ENCODE peak calls at places on chromosomes 1 and 21, in seven cellular contexts. L, K, E, D, G, M and J are unnamed samples.

GRCh38 chr1:12180315-12180714 is 13.5 kb downstream of the TNFRSF1B start:
- DNase-seq in L (no peak), K (no peak), E (peak), D (no peak), G (no peak), M (no peak), J (peak)

GRCh38 chr1:207825719-207826556 is 74.1 kb downstream of the CD46 start:
- DNase-seq in L (no peak), K (no peak), E (no peak), D (peak), G (peak), M (peak), J (peak)

GRCh38 chr1:58305622-58306021 is 240.9 kb downstream of the OMA1 start:
- DNase-seq in L (no peak), K (no peak), E (no peak), D (no peak), G (no peak), M (no peak), J (no peak)

GRCh38 chr1:224333309-224333926 is 3.4 kb upstream of the NVL start:
- DNase-seq in L (peak), K (peak), E (no peak), D (no peak), G (peak), M (peak), J (no peak)

GRCh38 chr1:203117611-203118575 is 9.6 kb upstream of the ADORA1 start:
- DNase-seq in L (no peak), K (peak), E (peak), D (no peak), G (peak), M (peak), J (peak)

GRCh38 chr1:147579532-147580199 is 38.4 kb downstream of the BCL9 start:
- DNase-seq in L (no peak), K (no peak), E (no peak), D (no peak), G (no peak), M (peak), J (no peak)

GRCh38 chr1:52904590-52905375 is 16.8 kb downstream of the ECHDC2 start:
- DNase-seq in L (no peak), K (peak), E (no peak), D (no peak), G (peak), M (peak), J (peak)

GRCh38 chr1:26269198-26269550 is 10.7 kb upstream of the SH3BGRL3 start:
- DNase-seq in L (no peak), K (no peak), E (no peak), D (no peak), G (no peak), M (no peak), J (no peak)

GRCh38 chr21:41460578-41461527 is 34.8 kb downstream of the MX1 start:
- DNase-seq in L (no peak), K (peak), E (peak), D (peak), G (peak), M (peak), J (peak)

GRCh38 chr21:31537872-31538576 is 121.5 kb upstream of the SOD1 start:
- DNase-seq in L (no peak), K (peak), E (no peak), D (no peak), G (no peak), M (no peak), J (no peak)

GRCh38 chr1:230072866-230073265 is 5.8 kb downstream of the GALNT2 start:
- DNase-seq in L (no peak), K (no peak), E (no peak), D (no peak), G (no peak), M (no peak), J (no peak)

GRCh38 chr1:178645157-178645825 is 79.8 kb upstream of the RALGPS2 start:
- DNase-seq in L (no peak), K (no peak), E (no peak), D (no peak), G (no peak), M (peak), J (no peak)

GRCh38 chr1:20640183-20640597 is 6.9 kb downstream of the PINK1 start:
- DNase-seq in L (no peak), K (peak), E (no peak), D (peak), G (peak), M (peak), J (peak)

GRCh38 chr1:110136911-110137310 is 13.4 kb upstream of the SLC6A17 start:
- DNase-seq in L (no peak), K (peak), E (no peak), D (no peak), G (no peak), M (no peak), J (peak)

GRCh38 chr1:65717815-65718454 is 74.8 kb upstream of the PDE4B start:
- DNase-seq in L (no peak), K (no peak), E (no peak), D (no peak), G (peak), M (peak), J (no peak)

GRCh38 chr1:15141933-15142647 is 11.5 kb upstream of the TMEM51 start:
- DNase-seq in L (peak), K (no peak), E (no peak), D (no peak), G (peak), M (peak), J (no peak)

GRCh38 chr1:29249951-29250581 is 13.7 kb downstream of the PTPRU start:
- DNase-seq in L (no peak), K (no peak), E (no peak), D (no peak), G (no peak), M (no peak), J (no peak)